ENCODE peak calls at places on chromosomes 12 and 14, in five cellular contexts. One of them, this sample, is unnamed.

GRCh38 chr12:3204143-3204542 is 127.0 kb downstream of the TSPAN9 start:
- DNase-seq in A549: no peak
- DNase-seq in mammary epithelial cell: no peak
- DNase-seq in upper lobe of right lung: no peak
- DNase-seq in cardiac muscle cell: no peak
- DNase-seq in this sample: no peak

GRCh38 chr12:54222609-54223008 is 33.8 kb upstream of the SMUG1 start:
- DNase-seq in cardiac muscle cell: peak
- DNase-seq in mammary epithelial cell: peak
- DNase-seq in upper lobe of right lung: no peak
- DNase-seq in A549: no peak
- DNase-seq in this sample: no peak

GRCh38 chr14:101509730-101510371 is 51.4 kb upstream of the DIO3 start:
- DNase-seq in mammary epithelial cell: no peak
- DNase-seq in cardiac muscle cell: no peak
- DNase-seq in upper lobe of right lung: peak
- DNase-seq in A549: no peak
- DNase-seq in this sample: no peak

GRCh38 chr14:67187826-67188225 is 1.4 kb upstream of the GARIN2 start:
- DNase-seq in A549: peak
- DNase-seq in cardiac muscle cell: peak
- DNase-seq in upper lobe of right lung: no peak
- DNase-seq in mammary epithelial cell: peak
- DNase-seq in this sample: no peak

GRCh38 chr12:76020731-76021672 is 10.6 kb downstream of the PHLDA1 start:
- DNase-seq in upper lobe of right lung: no peak
- DNase-seq in cardiac muscle cell: peak
- DNase-seq in A549: peak
- DNase-seq in mammary epithelial cell: peak
- DNase-seq in this sample: no peak

GRCh38 chr14:97762386-97762785 is 965.2 kb downstream of the VRK1 start:
- DNase-seq in A549: no peak
- DNase-seq in upper lobe of right lung: no peak
- DNase-seq in mammary epithelial cell: no peak
- DNase-seq in cardiac muscle cell: no peak
- DNase-seq in this sample: no peak

GRCh38 chr14:103905861-103906456 is 22.3 kb upstream of the TDRD9 start:
- DNase-seq in cardiac muscle cell: no peak
- DNase-seq in A549: no peak
- DNase-seq in mammary epithelial cell: no peak
- DNase-seq in upper lobe of right lung: no peak
- DNase-seq in this sample: no peak

GRCh38 chr12:12671850-12672660 is 23.9 kb downstream of the GPR19 start:
- DNase-seq in mammary epithelial cell: peak
- DNase-seq in cardiac muscle cell: peak
- DNase-seq in A549: no peak
- DNase-seq in upper lobe of right lung: no peak
- DNase-seq in this sample: no peak

GRCh38 chr14:100256339-100256895 is 17.5 kb downstream of the YY1 start:
- DNase-seq in upper lobe of right lung: no peak
- DNase-seq in A549: no peak
- DNase-seq in mammary epithelial cell: no peak
- DNase-seq in cardiac muscle cell: no peak
- DNase-seq in this sample: no peak

GRCh38 chr14:52786887-52787286 is 4.5 kb downstream of the GNPNAT1 start:
- DNase-seq in upper lobe of right lung: no peak
- DNase-seq in A549: no peak
- DNase-seq in mammary epithelial cell: no peak
- DNase-seq in cardiac muscle cell: no peak
- DNase-seq in this sample: no peak

GRCh38 chr12:2998789-2999264 is 39.6 kb downstream of the TEAD4 start:
- DNase-seq in cardiac muscle cell: peak
- DNase-seq in mammary epithelial cell: no peak
- DNase-seq in A549: no peak
- DNase-seq in upper lobe of right lung: no peak
- DNase-seq in this sample: no peak

GRCh38 chr14:79661762-79662161 is 549.5 kb downstream of the DIO2 start:
- DNase-seq in mammary epithelial cell: no peak
- DNase-seq in upper lobe of right lung: no peak
- DNase-seq in cardiac muscle cell: peak
- DNase-seq in A549: no peak
- DNase-seq in this sample: no peak

GRCh38 chr12:113568021-113568420 is 96.3 kb upstream of the LHX5 start:
- DNase-seq in upper lobe of right lung: no peak
- DNase-seq in cardiac muscle cell: no peak
- DNase-seq in mammary epithelial cell: no peak
- DNase-seq in A549: no peak
- DNase-seq in this sample: no peak

GRCh38 chr12:26233620-26234019 is 38.2 kb downstream of the SSPN start:
- DNase-seq in mammary epithelial cell: peak
- DNase-seq in A549: no peak
- DNase-seq in cardiac muscle cell: peak
- DNase-seq in upper lobe of right lung: no peak
- DNase-seq in this sample: no peak

GRCh38 chr12:124034297-124034696 is 61.3 kb downstream of the ZNF664 start:
- DNase-seq in upper lobe of right lung: no peak
- DNase-seq in mammary epithelial cell: no peak
- DNase-seq in A549: peak
- DNase-seq in cardiac muscle cell: no peak
- DNase-seq in this sample: no peak

GRCh38 chr12:124039276-124039675 is 66.3 kb downstream of the ZNF664 start:
- DNase-seq in A549: no peak
- DNase-seq in upper lobe of right lung: no peak
- DNase-seq in mammary epithelial cell: peak
- DNase-seq in cardiac muscle cell: peak
- DNase-seq in this sample: no peak

GRCh38 chr12:124040286-124040685 is 67.3 kb downstream of the ZNF664 start:
- DNase-seq in cardiac muscle cell: peak
- DNase-seq in A549: no peak
- DNase-seq in upper lobe of right lung: no peak
- DNase-seq in mammary epithelial cell: no peak
- DNase-seq in this sample: no peak

GRCh38 chr12:124036117-124037109 is 63.4 kb downstream of the ZNF664 start:
- DNase-seq in mammary epithelial cell: no peak
- DNase-seq in cardiac muscle cell: peak
- DNase-seq in upper lobe of right lung: no peak
- DNase-seq in A549: peak
- DNase-seq in this sample: no peak

DNA sequence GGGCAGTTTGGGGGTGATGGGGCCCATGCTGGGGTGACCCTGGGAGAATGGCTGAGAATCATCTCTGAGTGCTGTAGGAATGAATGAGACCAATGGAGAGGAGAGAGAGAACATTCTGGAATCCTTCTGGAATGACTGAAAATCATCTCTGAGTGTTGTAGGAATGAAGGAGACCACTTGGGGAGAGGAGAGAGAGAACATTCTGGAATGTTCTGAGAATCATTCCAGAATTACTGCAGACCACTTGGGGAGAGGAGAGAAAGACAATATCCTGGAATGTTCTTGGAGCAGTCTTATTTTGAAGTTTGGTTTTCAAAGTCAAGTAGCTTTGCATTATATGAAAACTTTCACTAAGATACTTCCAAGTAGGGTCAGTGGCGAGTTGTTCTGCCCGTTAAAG is 64.3 kb downstream of the ZNF664 start:
- DNase-seq in upper lobe of right lung: no peak
- DNase-seq in cardiac muscle cell: no peak
- DNase-seq in mammary epithelial cell: no peak
- DNase-seq in A549: no peak
- DNase-seq in this sample: no peak
- TF ChIP-seq CTCF in upper lobe of right lung: no peak
- TF ChIP-seq CTCF in cardiac muscle cell: no peak
- TF ChIP-seq CTCF in mammary epithelial cell: no peak
- TF ChIP-seq CTCF in A549: no peak
- TF ChIP-seq CTCF in this sample: no peak

DNA sequence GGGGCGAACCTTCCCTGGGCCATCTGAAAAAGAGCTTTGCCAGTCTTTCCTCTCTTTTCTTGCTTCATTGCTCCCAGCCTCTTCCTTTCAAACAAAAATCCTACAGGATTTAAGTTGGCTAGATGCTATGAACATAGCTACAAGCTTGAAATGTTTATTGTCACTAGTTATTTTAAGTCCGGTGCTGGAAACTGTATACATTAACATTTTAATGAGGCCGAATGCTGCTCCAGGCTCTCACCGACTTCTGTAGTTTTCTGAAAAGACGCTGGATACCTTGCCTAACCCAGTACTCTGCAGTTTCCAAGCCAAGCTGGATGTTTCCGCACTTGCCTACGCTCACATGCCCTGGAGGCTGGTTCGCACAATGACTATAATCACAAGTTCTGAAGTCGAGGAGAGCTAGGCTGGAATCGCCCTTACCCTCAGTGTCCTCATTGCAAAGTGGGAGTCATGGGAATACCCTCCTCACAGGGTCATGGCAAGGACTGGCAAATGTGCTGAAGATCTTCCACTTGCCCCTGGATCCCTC is 39.1 kb downstream of the LTBP2 start:
- DNase-seq in upper lobe of right lung: no peak
- DNase-seq in A549: no peak
- DNase-seq in cardiac muscle cell: no peak
- DNase-seq in mammary epithelial cell: peak
- DNase-seq in this sample: no peak
- H3K27ac ChIP-seq in upper lobe of right lung: peak
- H3K27ac ChIP-seq in A549: peak
- H3K27ac ChIP-seq in cardiac muscle cell: no peak
- H3K27ac ChIP-seq in mammary epithelial cell: peak
- H3K27ac ChIP-seq in this sample: peak

DNA sequence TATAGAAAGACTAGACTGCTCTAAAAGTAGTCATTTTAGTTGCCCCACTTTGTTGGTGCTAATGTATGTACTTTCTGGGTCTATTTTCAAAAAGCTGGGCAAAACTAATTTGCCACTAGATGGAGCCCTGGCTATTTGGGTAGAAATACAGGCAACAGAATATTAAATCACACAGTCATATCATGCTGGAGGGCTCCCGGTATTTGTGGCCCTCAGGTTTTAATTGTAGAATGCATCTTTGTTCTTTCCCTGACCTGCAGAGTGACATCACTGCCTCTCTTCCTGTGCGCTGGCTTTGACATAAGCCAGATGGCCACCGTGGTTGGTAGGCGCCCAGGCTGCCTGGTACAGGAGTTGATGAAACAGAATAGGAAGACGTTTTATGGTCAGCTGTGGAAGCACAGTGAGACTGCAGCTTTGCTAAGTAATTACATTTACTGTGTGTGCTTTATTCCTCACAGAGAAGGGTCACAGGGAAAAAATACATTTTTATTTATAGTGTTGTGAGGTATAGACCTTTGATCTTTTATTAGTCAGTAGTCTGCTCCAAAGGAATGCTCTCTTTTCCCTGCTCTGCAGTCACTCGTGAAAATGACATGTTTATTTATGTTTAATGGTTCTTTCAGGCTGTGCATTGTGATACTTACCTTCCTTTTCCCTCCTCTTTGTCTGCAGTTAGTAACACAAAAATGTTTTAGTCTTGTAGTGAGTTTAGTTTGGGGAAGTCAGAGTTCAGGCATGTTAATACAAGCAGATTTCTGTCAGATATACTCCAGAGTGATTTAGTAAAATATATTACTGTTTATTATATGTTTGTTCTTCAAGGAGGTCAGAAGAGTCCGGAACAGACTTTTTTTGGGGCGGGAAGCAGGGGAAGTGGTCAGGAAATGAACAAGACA is 28.4 kb downstream of the MSRB3 start:
- DNase-seq in A549: peak
- DNase-seq in upper lobe of right lung: no peak
- DNase-seq in cardiac muscle cell: peak
- DNase-seq in mammary epithelial cell: peak
- DNase-seq in this sample: no peak
- TF ChIP-seq CTCF in A549: peak
- TF ChIP-seq CTCF in upper lobe of right lung: peak
- TF ChIP-seq CTCF in cardiac muscle cell: peak
- TF ChIP-seq CTCF in mammary epithelial cell: peak
- TF ChIP-seq CTCF in this sample: no peak

GRCh38 chr12:94459773-94460593 is at the start of gene CEP83:
- DNase-seq in A549: peak
- DNase-seq in upper lobe of right lung: peak
- DNase-seq in cardiac muscle cell: peak
- DNase-seq in mammary epithelial cell: peak
- DNase-seq in this sample: peak
- H3K27ac ChIP-seq in A549: peak
- H3K27ac ChIP-seq in upper lobe of right lung: peak
- H3K27ac ChIP-seq in cardiac muscle cell: peak
- H3K27ac ChIP-seq in mammary epithelial cell: peak
- H3K27ac ChIP-seq in this sample: peak

GRCh38 chr14:50941151-50941550 is 3.1 kb downstream of the PYGL start:
- DNase-seq in A549: no peak
- DNase-seq in mammary epithelial cell: peak
- DNase-seq in cardiac muscle cell: peak
- DNase-seq in upper lobe of right lung: no peak
- DNase-seq in this sample: no peak
- TF ChIP-seq CTCF in A549: no peak
- TF ChIP-seq CTCF in mammary epithelial cell: no peak
- TF ChIP-seq CTCF in cardiac muscle cell: no peak
- TF ChIP-seq CTCF in upper lobe of right lung: no peak
- TF ChIP-seq CTCF in this sample: no peak

GRCh38 chr12:101927999-101928398 is 50.6 kb downstream of the DRAM1 start:
- DNase-seq in cardiac muscle cell: no peak
- DNase-seq in upper lobe of right lung: no peak
- DNase-seq in mammary epithelial cell: no peak
- DNase-seq in A549: no peak
- DNase-seq in this sample: no peak

GRCh38 chr12:101924647-101925046 is 47.3 kb downstream of the DRAM1 start:
- DNase-seq in mammary epithelial cell: no peak
- DNase-seq in A549: peak
- DNase-seq in upper lobe of right lung: no peak
- DNase-seq in cardiac muscle cell: peak
- DNase-seq in this sample: no peak

GRCh38 chr12:101925352-101925751 is 48.0 kb downstream of the DRAM1 start:
- DNase-seq in mammary epithelial cell: peak
- DNase-seq in A549: peak
- DNase-seq in upper lobe of right lung: no peak
- DNase-seq in cardiac muscle cell: peak
- DNase-seq in this sample: peak

GRCh38 chr12:101927042-101927441 is 49.7 kb downstream of the DRAM1 start:
- DNase-seq in A549: no peak
- DNase-seq in mammary epithelial cell: no peak
- DNase-seq in cardiac muscle cell: peak
- DNase-seq in upper lobe of right lung: no peak
- DNase-seq in this sample: no peak

DNA sequence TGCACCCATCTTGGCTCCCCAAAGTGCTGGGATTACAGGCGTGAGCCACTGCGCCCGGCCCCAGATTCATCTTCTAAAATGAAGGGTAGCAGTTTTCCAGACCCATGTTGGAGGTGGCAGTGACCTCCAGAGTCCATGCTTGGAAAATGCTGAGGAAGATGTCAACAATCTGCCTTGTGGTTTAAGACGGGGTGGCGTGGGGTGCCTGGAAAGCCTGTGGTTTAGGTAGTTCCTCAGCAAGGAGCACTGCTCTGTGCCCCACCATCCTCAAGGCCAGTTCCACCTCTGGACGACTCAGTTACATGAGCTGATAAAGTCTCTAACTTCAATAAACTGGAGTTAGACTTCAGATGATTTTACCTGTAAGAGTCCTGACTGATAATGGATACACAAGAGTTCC is 48.6 kb downstream of the DRAM1 start:
- DNase-seq in upper lobe of right lung: peak
- DNase-seq in mammary epithelial cell: no peak
- DNase-seq in cardiac muscle cell: peak
- DNase-seq in A549: no peak
- DNase-seq in this sample: no peak
- H3K27ac ChIP-seq in upper lobe of right lung: peak
- H3K27ac ChIP-seq in mammary epithelial cell: no peak
- H3K27ac ChIP-seq in cardiac muscle cell: no peak
- H3K27ac ChIP-seq in A549: no peak
- H3K27ac ChIP-seq in this sample: peak